ENCODE peak calls at places on chromosomes 5 and 9, in eight cellular contexts. P is A549, B is lower lobe of right lung, N is cardiac fibroblast, Q is lung, M is adrenal gland, O is neural progenitor cell, J is AG04450. R is an unnamed sample.

GRCh38 chr5:7850533-7851239 is at the start of gene CFAP90:
- DNase-seq in P (no peak), B (peak; percentile 82), N (peak; percentile 60), Q (no peak), M (peak; percentile 50), O (peak; percentile 95), J (no peak), R (peak; percentile 94)

GRCh38 chr5:29001666-29002065 is 1963.3 kb upstream of the CDH9 start:
- DNase-seq in P (no peak), B (no peak), N (no peak), Q (no peak), M (no peak), O (peak; percentile 45), J (no peak), R (peak; percentile 2)

GRCh38 chr5:58773744-58774441 is 191.0 kb downstream of the RAB3C start:
- DNase-seq in P (no peak), B (no peak), N (peak; percentile 13), Q (no peak), M (peak; percentile 70), O (no peak), J (no peak), R (no peak)

GRCh38 chr9:96176901-96177718 is 124.9 kb downstream of the HSD17B3 start:
- DNase-seq in P (no peak), B (no peak), N (no peak), Q (no peak), M (peak; percentile 7), O (peak; percentile 52), J (no peak), R (peak; percentile 23)

GRCh38 chr5:55855509-55855908 is 4.4 kb downstream of the IL31RA start:
- DNase-seq in P (no peak), B (no peak), N (peak; percentile 24), Q (no peak), M (no peak), O (no peak), J (no peak), R (no peak)

GRCh38 chr5:108345541-108346171 is 36.2 kb downstream of the FBXL17 start:
- DNase-seq in P (peak; percentile 2), B (no peak), N (peak; percentile 74), Q (no peak), M (no peak), O (peak; percentile 41), J (peak; percentile 13), R (no peak)

GRCh38 chr9:130129425-130130061 is 42.7 kb upstream of the NCS1 start:
- DNase-seq in P (no peak), B (peak; percentile 33), N (no peak), Q (no peak), M (no peak), O (no peak), J (peak; percentile 67), R (no peak)

GRCh38 chr5:144567416-144567770 is 396.7 kb downstream of the KCTD16 start:
- DNase-seq in P (no peak), B (no peak), N (no peak), Q (no peak), M (no peak), O (peak; percentile 4), J (no peak), R (no peak)

GRCh38 chr5:122586351-122586750 is 188.5 kb upstream of the SNX2 start:
- DNase-seq in P (no peak), B (no peak), N (peak; percentile 19), Q (no peak), M (no peak), O (no peak), J (peak; percentile 8), R (no peak)

GRCh38 chr5:1759378-1759970 is 40.2 kb downstream of the MRPL36 start:
- DNase-seq in P (no peak), B (peak; percentile 35), N (no peak), Q (no peak), M (no peak), O (no peak), J (no peak), R (no peak)

GRCh38 chr5:34047147-34047546 is 4.1 kb upstream of the C1QTNF3 start:
- DNase-seq in P (no peak), B (no peak), N (no peak), Q (no peak), M (no peak), O (no peak), J (no peak), R (no peak)

GRCh38 chr9:132439153-132439552 is 29.1 kb downstream of the CFAP77 start:
- DNase-seq in P (no peak), B (no peak), N (no peak), Q (no peak), M (no peak), O (no peak), J (no peak), R (no peak)

GRCh38 chr5:17964067-17964466 is 329.8 kb downstream of the TAF11L14 start:
- DNase-seq in P (no peak), B (no peak), N (no peak), Q (no peak), M (no peak), O (no peak), J (no peak), R (no peak)

GRCh38 chr5:139895647-139896046 is 100.0 kb downstream of the PSD2 start:
- DNase-seq in P (no peak), B (no peak), N (peak; percentile 15), Q (no peak), M (peak; percentile 67), O (no peak), J (no peak), R (no peak)

GRCh38 chr9:109198736-109199384 is 31.8 kb upstream of the FRRS1L start:
- DNase-seq in P (no peak), B (no peak), N (no peak), Q (no peak), M (no peak), O (peak; percentile 22), J (no peak), R (no peak)

GRCh38 chr9:36864491-36865410 is 169.3 kb downstream of the PAX5 start:
- DNase-seq in P (no peak), B (no peak), N (no peak), Q (no peak), M (no peak), O (peak; percentile 75), J (no peak), R (peak; percentile 58)

DNA sequence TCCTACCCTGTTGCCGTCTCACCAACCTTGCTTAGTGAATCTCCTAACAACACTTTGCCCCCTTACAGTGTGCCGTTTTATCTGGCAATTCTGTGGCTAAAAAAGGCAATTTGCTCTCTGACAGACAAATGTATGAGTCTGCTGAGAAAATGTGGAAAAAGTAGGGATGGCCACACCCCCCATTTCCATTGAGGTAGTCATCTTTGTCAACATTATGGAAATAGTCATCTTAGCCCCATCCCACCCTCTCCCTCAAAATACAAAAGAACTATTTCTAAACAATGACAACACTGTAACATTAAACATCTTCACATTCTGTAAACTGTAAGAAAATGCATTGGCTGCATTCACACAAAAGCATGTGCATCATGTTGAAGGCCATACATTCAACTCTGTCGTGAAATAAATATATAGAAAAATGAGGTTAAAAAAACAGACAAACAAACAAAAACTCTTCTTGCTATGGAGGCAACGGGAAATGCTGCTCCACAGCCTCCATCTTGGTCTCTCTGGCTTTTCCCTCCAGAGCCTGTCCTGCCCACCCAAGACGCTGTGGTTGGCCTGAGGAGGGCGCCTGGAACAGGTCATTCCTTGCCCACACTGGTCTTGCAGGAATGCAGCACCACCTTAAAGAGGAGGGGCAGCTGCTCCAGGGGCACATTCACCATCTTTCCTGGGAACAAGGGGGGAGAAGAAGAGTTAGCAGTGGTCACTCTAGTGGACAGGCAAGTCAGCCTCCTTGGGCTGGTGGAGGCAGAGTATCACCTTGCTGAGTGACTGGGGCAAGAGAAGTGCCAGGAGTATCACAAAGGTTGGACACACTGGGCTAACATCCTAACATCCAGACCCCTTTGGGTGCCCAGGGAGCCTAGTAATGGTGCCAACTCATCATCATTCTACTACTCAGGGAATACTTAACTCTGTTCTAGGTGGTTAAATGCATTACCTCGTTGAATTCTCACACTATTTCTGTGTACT is 15.2 kb upstream of the NR5A1 start:
- DNase-seq in P (no peak), B (no peak), N (no peak), Q (no peak), M (no peak), O (peak; percentile 66), J (no peak), R (no peak)
- TF ChIP-seq CTCF in P (no peak), B (no peak), N (no peak), Q (no peak), M (no peak), O (peak; percentile 36), J (no peak), R (no peak)

GRCh38 chr5:74394543-74394923 is 246.0 kb downstream of the ENC1 start:
- DNase-seq in P (no peak), B (no peak), N (no peak), Q (no peak), M (no peak), O (no peak), J (no peak), R (no peak)
- TF ChIP-seq CTCF in P (no peak), B (no peak), N (peak; percentile 20), Q (no peak), M (no peak), O (no peak), J (peak; percentile 2), R (no peak)

DNA sequence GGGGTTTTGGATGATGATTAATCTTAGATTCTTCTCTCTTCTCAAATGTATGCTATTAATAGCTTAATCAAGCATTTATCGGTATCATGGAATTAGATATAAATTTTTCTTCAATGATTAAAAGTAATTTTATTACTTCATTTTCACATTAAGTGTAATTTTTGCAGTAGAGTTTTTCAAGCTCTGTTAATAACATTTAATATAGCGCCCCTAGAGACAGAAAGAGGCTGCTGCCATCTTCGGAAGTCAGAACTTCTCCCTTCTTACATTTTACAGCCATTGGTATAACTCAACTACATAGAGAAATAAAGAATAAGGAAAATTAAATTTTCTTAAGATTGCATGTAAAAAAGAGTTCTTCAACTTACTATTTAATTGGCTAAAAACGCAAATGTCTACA is 540.3 kb downstream of the GABRG2 start:
- DNase-seq in P (no peak), B (no peak), N (no peak), Q (no peak), M (no peak), O (no peak), J (no peak), R (no peak)
- TF ChIP-seq CTCF in P (no peak), B (no peak), N (no peak), Q (no peak), M (no peak), O (peak; percentile 63), J (no peak), R (peak; percentile 46)

DNA sequence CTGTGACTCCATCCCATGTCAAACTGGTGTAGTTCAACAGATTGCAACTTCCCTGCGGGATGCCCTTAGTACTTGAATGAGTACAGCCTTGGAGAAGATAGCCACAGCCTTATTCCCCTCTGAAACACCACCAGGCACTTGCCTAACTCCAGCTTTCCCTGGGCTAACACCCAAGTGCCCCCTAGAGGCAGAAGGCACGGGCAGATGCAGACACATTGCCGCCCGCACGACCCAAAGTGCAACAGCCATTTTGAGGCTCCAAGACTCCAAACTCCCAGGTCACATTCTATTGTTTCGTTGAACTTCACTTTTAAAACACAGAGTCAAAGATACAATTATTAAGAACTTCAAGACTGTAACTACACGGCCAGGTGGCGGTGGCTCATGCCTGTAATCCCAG is 163.6 kb upstream of the CDH6 start:
- DNase-seq in P (no peak), B (no peak), N (no peak), Q (no peak), M (no peak), O (no peak), J (no peak), R (no peak)
- TF ChIP-seq CTCF in P (no peak), B (no peak), N (no peak), Q (no peak), M (no peak), O (peak; percentile 4), J (no peak), R (no peak)

R was measured in nephron progenitor cell.